ENCODE peak calls at places on chromosomes 13 and 19, in seven cellular contexts. R, K, F, I, L, Z and T are unnamed samples.

GRCh38 chr13:79503473-79504017 is 22.6 kb downstream of the NDFIP2 start:
- DNase-seq in R (no peak), K (no peak), F (no peak), I (no peak), L (no peak), Z (no peak), T (no peak)

GRCh38 chr19:46211201-46211881 is 18.2 kb upstream of the IGFL1 start:
- DNase-seq in R (no peak), K (no peak), F (no peak), I (peak; percentile 72), L (no peak), Z (no peak), T (no peak)

GRCh38 chr19:49340069-49340864 is 5.1 kb downstream of the CD37 start:
- DNase-seq in R (no peak), K (no peak), F (peak; percentile 72), I (no peak), L (no peak), Z (peak; percentile 97), T (peak; percentile 37)

GRCh38 chr13:113877149-113877990 is 13.5 kb upstream of the GAS6 start:
- DNase-seq in R (no peak), K (no peak), F (no peak), I (no peak), L (no peak), Z (no peak), T (no peak)

GRCh38 chr19:3720533-3720917 is 12.3 kb downstream of the TJP3 start:
- DNase-seq in R (no peak), K (no peak), F (no peak), I (no peak), L (no peak), Z (no peak), T (no peak)

GRCh38 chr19:485583-486236 is 10.6 kb upstream of the MADCAM1 start:
- DNase-seq in R (peak; percentile 9), K (no peak), F (peak; percentile 34), I (no peak), L (no peak), Z (no peak), T (no peak)

GRCh38 chr13:61183670-61184069 is 232.0 kb downstream of the PCDH20 start:
- DNase-seq in R (no peak), K (no peak), F (no peak), I (no peak), L (no peak), Z (no peak), T (no peak)

GRCh38 chr13:26575244-26575643 is 17.8 kb downstream of the WASF3 start:
- DNase-seq in R (no peak), K (no peak), F (no peak), I (no peak), L (no peak), Z (no peak), T (no peak)

GRCh38 chr13:112885782-112886268 is 83.2 kb upstream of the MCF2L start:
- DNase-seq in R (peak; percentile 82), K (no peak), F (peak; percentile 73), I (peak; percentile 37), L (no peak), Z (no peak), T (peak; percentile 78)

GRCh38 chr19:29076161-29076560 is 136.8 kb downstream of the UQCRFS1 start:
- DNase-seq in R (no peak), K (no peak), F (no peak), I (no peak), L (no peak), Z (no peak), T (no peak)

GRCh38 chr13:98155475-98156111 is 12.7 kb downstream of the FARP1 start:
- DNase-seq in R (peak; percentile 69), K (no peak), F (no peak), I (no peak), L (no peak), Z (no peak), T (no peak)